ENCODE peak calls at places on chromosomes 12 and 14, in four cellular contexts. P, I, C and O are unnamed samples.

GRCh38 chr14:100031506-100032281 is 33.5 kb upstream of the EVL start:
- DNase-seq in P (peak), I (peak), C (peak), O (peak)

GRCh38 chr14:90815817-90816662 is at the start of gene TTC7B:
- DNase-seq in P (peak), I (peak), C (peak), O (peak)

GRCh38 chr14:29926701-29927595 is 699 bp downstream of the PRKD1 start:
- DNase-seq in P (peak), I (peak), C (peak), O (peak)

GRCh38 chr12:6827982-6828670 is at the start of gene P3H3:
- DNase-seq in P (peak), I (peak), C (no peak), O (peak)

GRCh38 chr12:110403975-110404675 is 617 bp upstream of the ANAPC7 start:
- DNase-seq in P (peak), I (peak), C (peak), O (peak)

GRCh38 chr14:61847861-61848260 is 85.6 kb downstream of the SNAPC1 start:
- DNase-seq in P (no peak), I (no peak), C (no peak), O (no peak)

GRCh38 chr12:41034686-41035085 is 153.4 kb upstream of the PDZRN4 start:
- DNase-seq in P (peak), I (no peak), C (no peak), O (no peak)

GRCh38 chr14:32185097-32185496 is 16.7 kb upstream of the RNU6-7 start:
- DNase-seq in P (no peak), I (no peak), C (no peak), O (no peak)

GRCh38 chr14:73833530-73834257 is 17.9 kb upstream of the PTGR2 start:
- DNase-seq in P (peak), I (peak), C (no peak), O (peak)

GRCh38 chr14:80996049-80996901 is 40.9 kb downstream of the TSHR start:
- DNase-seq in P (peak), I (peak), C (peak), O (peak)

GRCh38 chr12:130916251-130916911 is 37.3 kb upstream of the ADGRD1 start:
- DNase-seq in P (peak), I (peak), C (peak), O (peak)

GRCh38 chr12:88643685-88644084 is 63.4 kb upstream of the KITLG start:
- DNase-seq in P (peak), I (no peak), C (no peak), O (no peak)

GRCh38 chr12:87931764-87932163 is 97.4 kb downstream of the C12orf50 start:
- DNase-seq in P (peak), I (no peak), C (peak), O (no peak)

GRCh38 chr14:36518586-36519430 is 1.2 kb downstream of the NKX2-1 start:
- DNase-seq in P (no peak), I (no peak), C (no peak), O (no peak)

GRCh38 chr12:116376354-116377193 is 99.1 kb upstream of the MED13L start:
- DNase-seq in P (peak), I (no peak), C (peak), O (peak)

GRCh38 chr14:72608391-72609204 is 285.3 kb downstream of the DPF3 start:
- DNase-seq in P (peak), I (peak), C (peak), O (peak)

GRCh38 chr12:94509317-94509716 is 49.6 kb upstream of the CEP83 start:
- DNase-seq in P (no peak), I (no peak), C (no peak), O (peak)

GRCh38 chr12:19846561-19846960 is 407.3 kb downstream of the AEBP2 start:
- DNase-seq in P (peak), I (peak), C (peak), O (peak)

GRCh38 chr12:42586268-42586667 is 3.3 kb downstream of the PRICKLE1 start:
- DNase-seq in P (no peak), I (no peak), C (no peak), O (no peak)

GRCh38 chr14:106848330-106849121 is 1322.1 kb downstream of the TMEM121 start:
- DNase-seq in P (no peak), I (no peak), C (peak), O (no peak)

GRCh38 chr12:120240495-120240833 is 25.1 kb downstream of the PXN start:
- DNase-seq in P (no peak), I (no peak), C (no peak), O (no peak)

GRCh38 chr12:89721291-89721987 is 12.8 kb upstream of the ATP2B1 start:
- DNase-seq in P (no peak), I (no peak), C (no peak), O (no peak)

GRCh38 chr12:20181416-20181815 is 186.9 kb upstream of the PDE3A start:
- DNase-seq in P (no peak), I (no peak), C (no peak), O (no peak)

GRCh38 chr14:56487090-56487667 is 92.4 kb upstream of the TMEM260 start:
- DNase-seq in P (peak), I (peak), C (peak), O (peak)

GRCh38 chr12:14473707-14474287 is 93.9 kb downstream of the PLBD1 start:
- DNase-seq in P (peak), I (peak), C (peak), O (peak)

GRCh38 chr14:64997108-64997794 is 10.6 kb downstream of the FNTB start:
- DNase-seq in P (no peak), I (no peak), C (peak), O (no peak)

GRCh38 chr14:32397871-32398640 is 69.0 kb downstream of the AKAP6 start:
- DNase-seq in P (peak), I (no peak), C (peak), O (no peak)

GRCh38 chr14:35879654-35880249 is 53.6 kb downstream of the BRMS1L start:
- DNase-seq in P (peak), I (no peak), C (peak), O (peak)

GRCh38 chr12:128510527-128510926 is 243.6 kb downstream of the TMEM132C start:
- DNase-seq in P (no peak), I (no peak), C (no peak), O (no peak)

GRCh38 chr12:93591137-93591868 is 18.8 kb downstream of the SOCS2 start:
- DNase-seq in P (peak), I (peak), C (peak), O (peak)

GRCh38 chr14:69105326-69105725 is 47.6 kb downstream of the DCAF5 start:
- DNase-seq in P (peak), I (no peak), C (peak), O (no peak)

GRCh38 chr12:103169-103981 is 36.8 kb downstream of the IQSEC3 start:
- DNase-seq in P (no peak), I (no peak), C (no peak), O (peak)

GRCh38 chr12:53530056-53530455 is 22.8 kb upstream of the NPFF start:
- DNase-seq in P (no peak), I (no peak), C (no peak), O (no peak)

GRCh38 chr12:51814311-51815088 is 34.0 kb downstream of the FIGNL2 start:
- DNase-seq in P (peak), I (peak), C (peak), O (peak)

GRCh38 chr14:56378474-56378873 is 201.1 kb upstream of the TMEM260 start:
- DNase-seq in P (peak), I (no peak), C (peak), O (peak)

GRCh38 chr12:15146585-15146984 is 74.6 kb downstream of the RERG start:
- DNase-seq in P (peak), I (peak), C (no peak), O (peak)

GRCh38 chr12:48021485-48022179 is 17.4 kb upstream of the COL2A1 start:
- DNase-seq in P (no peak), I (peak), C (peak), O (no peak)

GRCh38 chr12:106223485-106224391 is 24.1 kb downstream of the CKAP4 start:
- DNase-seq in P (peak), I (peak), C (peak), O (peak)

GRCh38 chr14:96083667-96084320 is 44.6 kb downstream of the C14orf132 start:
- DNase-seq in P (no peak), I (no peak), C (peak), O (no peak)

GRCh38 chr14:92577321-92577742 is 63.8 kb downstream of the RIN3 start:
- DNase-seq in P (no peak), I (no peak), C (no peak), O (no peak)

GRCh38 chr14:105484069-105484996 is 2.4 kb upstream of the CRIP1 start:
- DNase-seq in P (no peak), I (no peak), C (no peak), O (no peak)
- H3K27ac ChIP-seq in P (no peak), I (no peak), C (no peak), O (peak)

GRCh38 chr14:71397371-71397770 is 490.1 kb downstream of the PCNX1 start:
- DNase-seq in P (no peak), I (no peak), C (no peak), O (no peak)

GRCh38 chr14:71399057-71399487 is 491.8 kb downstream of the PCNX1 start:
- DNase-seq in P (peak), I (no peak), C (no peak), O (no peak)

GRCh38 chr14:71398450-71398849 is 491.2 kb downstream of the PCNX1 start:
- DNase-seq in P (no peak), I (no peak), C (no peak), O (no peak)

GRCh38 chr14:71403673-71404072 is 496.4 kb downstream of the PCNX1 start:
- DNase-seq in P (peak), I (no peak), C (peak), O (peak)

DNA sequence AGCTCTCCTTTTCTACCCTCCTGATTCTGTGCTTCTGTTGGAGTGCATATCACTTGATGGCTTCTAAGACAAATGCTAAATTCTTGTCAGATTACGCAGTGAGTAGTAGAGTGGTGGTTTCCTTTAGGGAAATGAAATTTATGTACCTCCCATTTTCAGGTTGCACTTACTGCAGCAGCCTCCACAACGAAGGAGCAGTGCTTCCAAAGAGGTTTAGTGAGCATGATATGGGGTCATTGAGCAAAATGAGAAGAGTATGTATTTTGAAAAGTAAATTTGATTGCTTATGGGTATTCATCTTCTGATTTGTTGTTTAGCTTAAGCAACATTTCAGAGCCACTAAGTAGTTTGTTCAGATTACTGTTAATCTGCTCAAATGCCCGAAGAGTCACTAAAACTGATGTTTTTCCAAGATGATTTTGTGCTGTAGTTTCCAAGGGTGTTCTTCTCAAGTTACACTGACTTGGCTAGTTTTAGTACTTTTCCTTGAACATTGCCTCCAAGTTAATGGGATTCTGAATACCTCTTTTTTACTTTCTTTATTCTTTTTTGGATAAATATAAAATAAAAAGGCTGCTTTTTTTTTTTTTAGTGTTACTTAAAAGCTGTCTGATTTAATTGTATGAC is 493.7 kb downstream of the PCNX1 start:
- DNase-seq in P (peak), I (no peak), C (no peak), O (peak)
- H3K27ac ChIP-seq in P (no peak), I (no peak), C (no peak), O (no peak)

DNA sequence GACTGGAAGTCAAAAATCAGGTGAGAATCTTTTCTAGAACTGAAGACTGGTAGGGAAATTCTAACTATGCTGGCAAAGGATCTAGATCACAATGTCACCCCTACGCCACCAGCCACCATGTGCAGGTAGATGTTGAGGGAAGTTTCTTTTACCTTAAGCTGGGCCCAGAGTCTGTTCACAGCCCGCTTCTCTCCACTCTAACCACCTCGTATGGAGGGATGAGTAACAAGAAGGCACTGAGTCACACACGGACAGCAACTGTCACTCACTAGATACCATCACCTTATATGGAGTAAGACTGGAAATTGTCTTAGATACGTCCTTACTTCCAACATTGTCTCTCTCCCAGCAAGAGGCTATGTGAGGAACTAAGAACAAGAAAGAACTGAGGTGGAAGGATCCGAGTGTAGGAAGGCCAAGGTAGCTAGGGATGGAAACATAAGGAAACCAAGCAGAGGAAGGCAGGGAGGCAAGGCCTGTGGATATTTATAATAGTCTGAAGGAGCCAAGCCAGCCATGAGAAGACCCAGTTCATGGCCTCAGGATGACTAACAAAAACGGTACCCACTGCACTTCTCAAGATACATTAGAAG is 15.4 kb downstream of the REM2 start:
- DNase-seq in P (peak), I (no peak), C (peak), O (no peak)
- H3K27ac ChIP-seq in P (peak), I (peak), C (no peak), O (peak)

DNA sequence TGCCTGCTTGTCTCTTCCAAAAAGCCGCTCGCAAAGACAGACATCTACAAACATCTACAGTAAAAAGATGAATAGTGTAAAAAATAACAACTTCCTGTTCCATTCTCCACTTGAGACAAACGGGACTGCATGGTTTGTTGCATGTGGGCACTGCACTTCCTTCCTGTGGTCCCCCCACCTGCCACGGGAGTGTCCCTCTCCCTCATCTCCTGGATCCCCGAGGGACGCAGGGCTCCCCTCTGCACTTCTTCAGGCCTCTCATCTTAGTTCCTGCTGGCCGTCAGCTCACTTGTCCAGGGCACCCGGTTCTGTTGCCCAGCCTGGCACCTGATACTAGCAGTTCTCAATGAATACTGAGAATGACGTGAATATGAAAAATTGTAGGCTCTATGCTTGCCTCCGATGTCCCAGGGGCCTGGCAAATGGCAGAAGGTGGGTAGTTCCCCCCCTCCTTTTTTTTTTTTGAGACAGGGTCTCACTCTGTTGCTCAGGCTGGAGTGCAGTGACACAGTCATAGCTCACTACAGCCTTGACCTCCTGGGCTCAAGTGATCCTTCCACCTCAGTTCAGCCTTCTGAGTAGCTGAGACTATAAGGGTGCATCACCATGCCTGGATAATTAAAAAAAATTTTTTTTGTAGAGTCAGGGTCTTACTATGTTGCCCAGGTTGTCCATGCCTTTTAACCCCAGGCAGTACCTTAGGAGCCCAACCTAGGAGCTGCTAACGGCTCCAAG is 3.5 kb upstream of the KLC1 start:
- DNase-seq in P (no peak), I (no peak), C (no peak), O (no peak)
- H3K27ac ChIP-seq in P (no peak), I (no peak), C (peak), O (no peak)

GRCh38 chr12:64083285-64084210 is 138.5 kb downstream of the KICS2 start:
- DNase-seq in P (peak), I (peak), C (peak), O (no peak)

GRCh38 chr12:64077922-64078321 is 144.2 kb downstream of the KICS2 start:
- DNase-seq in P (no peak), I (no peak), C (peak), O (peak)

GRCh38 chr12:64082866-64083268 is 139.2 kb downstream of the KICS2 start:
- DNase-seq in P (no peak), I (peak), C (no peak), O (no peak)

GRCh38 chr12:64081020-64081419 is 141.1 kb downstream of the KICS2 start:
- DNase-seq in P (no peak), I (no peak), C (no peak), O (no peak)

DNA sequence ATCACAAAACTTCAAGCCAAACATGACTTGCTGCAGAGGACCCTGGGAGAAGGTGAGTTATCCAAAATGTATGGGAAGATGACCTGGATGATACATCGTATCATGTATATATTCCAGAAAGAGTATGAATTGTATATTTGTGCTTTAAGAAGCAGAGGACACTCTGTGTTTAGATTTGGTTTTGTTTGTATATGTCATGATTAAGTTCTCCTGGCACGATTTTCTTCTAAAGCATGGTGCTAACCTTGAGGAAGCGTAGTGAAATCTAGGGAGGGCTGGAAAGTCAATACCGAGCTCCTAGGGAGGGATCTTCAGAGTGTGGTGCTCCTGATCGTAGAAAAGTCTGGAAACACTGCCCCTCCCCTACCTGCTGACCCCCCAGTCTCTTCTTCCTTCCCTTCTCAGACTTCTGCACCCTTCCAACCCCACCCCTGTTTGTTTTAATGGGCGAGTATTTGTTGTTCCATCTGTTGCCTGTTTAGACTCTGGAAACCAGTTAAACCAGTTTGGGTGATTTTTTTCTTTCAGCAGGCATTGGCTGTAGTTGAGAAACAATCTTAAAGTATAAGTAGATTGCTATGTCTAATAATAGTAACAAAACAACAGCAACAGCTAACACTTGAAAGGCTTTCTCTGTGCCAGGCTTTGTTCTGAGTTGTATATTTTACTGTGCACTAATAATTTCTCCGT is 141.6 kb downstream of the KICS2 start:
- DNase-seq in P (peak), I (peak), C (peak), O (peak)
- H3K27ac ChIP-seq in P (peak), I (peak), C (peak), O (peak)